ENCODE peak calls at places on chromosomes 2 and 18, in ten cellular contexts. T is lower lobe of right lung; R is activated CD4-positive, alpha-beta T cell treated with anti-CD3 and anti-CD28 coated beads, Interleukin-2, amount 50 U/mL, for 4 hours; M is GM13976; H is left lung; D is activated T-helper 9 cell treated with anti-CD3 and anti-CD28 coated beads, Interleukin-2, amount 50 U/mL, for 16 hours; U is CD8-positive, alpha-beta memory T cell; L is NCI-H1092 treated with DMSO at 0.1 percent for 48 hours; A is stimulated activated CD4-positive, alpha-beta T cell treated with anti-CD3 and anti-CD28 coated beads, TNF-alpha, amount 100 ng/mL, for 48 hours; V is psoas muscle. Q is an unnamed sample.

GRCh38 chr2:19684516-19684915 is 217.3 kb downstream of the TTC32 start:
- DNase-seq in T (no peak), R (no peak), M (no peak), H (no peak), D (no peak), U (no peak), L (no peak), A (no peak), V (no peak), Q (no peak)

GRCh38 chr2:31023550-31023949 is 114.7 kb downstream of the GALNT14 start:
- DNase-seq in T (no peak), R (no peak), M (no peak), H (no peak), D (no peak), U (no peak), L (no peak), A (no peak), V (no peak), Q (no peak)

GRCh38 chr18:76256897-76257500 is 238.0 kb downstream of the ZNF516 start:
- DNase-seq in T (no peak), R (no peak), M (no peak), H (no peak), D (no peak), U (no peak), L (peak; percentile 68), A (no peak), V (no peak), Q (peak; percentile 37)

GRCh38 chr2:70767699-70768584 is at the start of gene ADD2:
- DNase-seq in T (peak; percentile 43), R (peak; percentile 21), M (peak; percentile 70), H (no peak), D (no peak), U (no peak), L (peak; percentile 72), A (no peak), V (peak; percentile 19), Q (peak; percentile 49)

GRCh38 chr2:240205348-240205747 is 64.9 kb upstream of the OTOS start:
- DNase-seq in T (no peak), R (no peak), M (no peak), H (no peak), D (peak; percentile 9), U (no peak), L (no peak), A (peak; percentile 49), V (peak; percentile 67), Q (no peak)

GRCh38 chr2:133886735-133887675 is 318.7 kb upstream of the NCKAP5 start:
- DNase-seq in T (peak; percentile 74), R (peak; percentile 46), M (peak; percentile 64), H (peak; percentile 68), D (peak; percentile 25), U (peak; percentile 60), L (peak; percentile 44), A (peak; percentile 3), V (peak; percentile 49), Q (peak; percentile 9)

GRCh38 chr18:51624311-51624710 is 426.8 kb upstream of the MEX3C start:
- DNase-seq in T (no peak), R (no peak), M (no peak), H (no peak), D (no peak), U (no peak), L (no peak), A (no peak), V (no peak), Q (no peak)

GRCh38 chr2:205776139-205776538 is 93.8 kb downstream of the NRP2 start:
- DNase-seq in T (peak; percentile 61), R (no peak), M (peak; percentile 70), H (peak; percentile 45), D (no peak), U (no peak), L (no peak), A (peak; percentile 22), V (peak; percentile 26), Q (no peak)

GRCh38 chr2:121071058-121071504 is 213.9 kb downstream of the TFCP2L1 start:
- DNase-seq in T (peak; percentile 69), R (no peak), M (peak; percentile 87), H (peak; percentile 57), D (no peak), U (no peak), L (peak; percentile 47), A (peak; percentile 49), V (peak; percentile 63), Q (peak; percentile 5)

GRCh38 chr2:120637847-120638246 is 97.8 kb upstream of the GLI2 start:
- DNase-seq in T (no peak), R (no peak), M (no peak), H (no peak), D (no peak), U (no peak), L (no peak), A (no peak), V (no peak), Q (no peak)

GRCh38 chr2:193808877-193809276 is 1614.1 kb upstream of the TMEFF2 start:
- DNase-seq in T (no peak), R (no peak), M (no peak), H (no peak), D (no peak), U (no peak), L (no peak), A (no peak), V (no peak), Q (no peak)

GRCh38 chr2:65388051-65388531 is 44.3 kb downstream of the SPRED2 start:
- DNase-seq in T (no peak), R (no peak), M (peak; percentile 54), H (no peak), D (no peak), U (no peak), L (no peak), A (no peak), V (no peak), Q (no peak)

GRCh38 chr2:9178110-9178904 is 28.3 kb upstream of the ASAP2 start:
- DNase-seq in T (no peak), R (no peak), M (no peak), H (no peak), D (no peak), U (no peak), L (no peak), A (no peak), V (no peak), Q (peak; percentile 30)

GRCh38 chr2:209671280-209671679 is 100.4 kb upstream of the UNC80 start:
- DNase-seq in T (no peak), R (no peak), M (no peak), H (no peak), D (no peak), U (no peak), L (no peak), A (no peak), V (no peak), Q (peak; percentile 75)

GRCh38 chr2:15636972-15637785 is 45.5 kb downstream of the DDX1 start:
- DNase-seq in T (no peak), R (peak; percentile 45), M (peak; percentile 62), H (peak; percentile 57), D (no peak), U (peak; percentile 57), L (peak; percentile 18), A (peak; percentile 14), V (peak; percentile 66), Q (peak; percentile 51)

GRCh38 chr18:8507361-8507760 is 101.9 kb upstream of the RAB12 start:
- DNase-seq in T (no peak), R (no peak), M (no peak), H (no peak), D (no peak), U (no peak), L (no peak), A (no peak), V (no peak), Q (no peak)

GRCh38 chr2:233267516-233268245 is 16.2 kb downstream of the ATG16L1 start:
- DNase-seq in T (no peak), R (peak; percentile 63), M (peak; percentile 43), H (no peak), D (peak; percentile 63), U (peak; percentile 93), L (no peak), A (peak; percentile 45), V (peak; percentile 17), Q (no peak)

GRCh38 chr2:166637051-166637450 is 143.0 kb upstream of the SCN7A start:
- DNase-seq in T (no peak), R (no peak), M (no peak), H (no peak), D (no peak), U (no peak), L (no peak), A (no peak), V (no peak), Q (no peak)

GRCh38 chr2:141515931-141516330 is 614.9 kb downstream of the LRP1B start:
- DNase-seq in T (no peak), R (no peak), M (no peak), H (no peak), D (no peak), U (no peak), L (no peak), A (no peak), V (no peak), Q (no peak)

GRCh38 chr18:40877096-40877495 is 1077.9 kb upstream of the PIK3C3 start:
- DNase-seq in T (no peak), R (no peak), M (no peak), H (no peak), D (no peak), U (no peak), L (no peak), A (no peak), V (no peak), Q (no peak)

GRCh38 chr18:77101410-77102245 is 31.0 kb downstream of the MBP start:
- DNase-seq in T (peak; percentile 88), R (peak; percentile 39), M (peak; percentile 72), H (peak; percentile 90), D (peak; percentile 43), U (peak; percentile 63), L (no peak), A (peak; percentile 37), V (peak; percentile 92), Q (no peak)

GRCh38 chr18:34746614-34747013 is 36.5 kb downstream of the DTNA start:
- DNase-seq in T (no peak), R (no peak), M (no peak), H (no peak), D (no peak), U (no peak), L (no peak), A (no peak), V (no peak), Q (no peak)